ENCODE peak calls at places on chromosomes 11 and 22, in four cellular contexts. One of them, this sample, is unnamed.

GRCh38 chr11:46370253-46370652 is 11.2 kb upstream of the MDK start:
- DNase-seq in WTC11: no peak
- DNase-seq in K562: no peak
- DNase-seq in HepG2: no peak
- DNase-seq in this sample: no peak

GRCh38 chr11:76602431-76602861 is 68.1 kb downstream of the LRRC32 start:
- DNase-seq in WTC11: no peak
- DNase-seq in HepG2: no peak
- DNase-seq in K562: no peak
- DNase-seq in this sample: no peak

GRCh38 chr11:76151561-76152085 is 54.7 kb downstream of the WNT11 start:
- DNase-seq in K562: no peak
- DNase-seq in WTC11: no peak
- DNase-seq in HepG2: no peak
- DNase-seq in this sample: no peak

GRCh38 chr11:47470671-47471070 is 21.7 kb upstream of the RAPSN start:
- DNase-seq in K562: no peak
- DNase-seq in WTC11: no peak
- DNase-seq in HepG2: no peak
- DNase-seq in this sample: no peak

GRCh38 chr11:19980388-19980787 is 179.9 kb downstream of the DBX1 start:
- DNase-seq in K562: no peak
- DNase-seq in WTC11: no peak
- DNase-seq in HepG2: no peak
- DNase-seq in this sample: no peak

GRCh38 chr22:28930357-28931007 is 47.1 kb downstream of the ZNRF3 start:
- DNase-seq in WTC11: no peak
- DNase-seq in HepG2: no peak
- DNase-seq in K562: no peak
- DNase-seq in this sample: no peak

GRCh38 chr11:94504689-94505293 is 7.5 kb upstream of the C11orf97 start:
- DNase-seq in WTC11: no peak
- DNase-seq in HepG2: peak
- DNase-seq in K562: peak
- DNase-seq in this sample: peak

GRCh38 chr11:75236062-75236461 is 4.5 kb upstream of the TPBGL start:
- DNase-seq in HepG2: no peak
- DNase-seq in WTC11: peak
- DNase-seq in K562: no peak
- DNase-seq in this sample: no peak

GRCh38 chr11:12794556-12795230 is 120.5 kb downstream of the TEAD1 start:
- DNase-seq in HepG2: no peak
- DNase-seq in K562: no peak
- DNase-seq in WTC11: no peak
- DNase-seq in this sample: no peak

GRCh38 chr11:23318670-23319069 is 458.4 kb upstream of the CCDC179 start:
- DNase-seq in HepG2: no peak
- DNase-seq in K562: no peak
- DNase-seq in WTC11: no peak
- DNase-seq in this sample: no peak

GRCh38 chr22:24989541-24989951 is 37.0 kb downstream of the KIAA1671 start:
- DNase-seq in HepG2: no peak
- DNase-seq in K562: no peak
- DNase-seq in WTC11: no peak
- DNase-seq in this sample: no peak

GRCh38 chr22:50209893-50210292 is 9.1 kb downstream of the SELENOO start:
- DNase-seq in WTC11: peak
- DNase-seq in HepG2: peak
- DNase-seq in K562: peak
- DNase-seq in this sample: peak

GRCh38 chr11:70669871-70670683 is 271.7 kb downstream of the CTTN start:
- DNase-seq in K562: no peak
- DNase-seq in WTC11: no peak
- DNase-seq in HepG2: no peak
- DNase-seq in this sample: no peak

GRCh38 chr11:70668204-70669202 is 270.2 kb downstream of the CTTN start:
- DNase-seq in WTC11: no peak
- DNase-seq in K562: no peak
- DNase-seq in HepG2: no peak
- DNase-seq in this sample: no peak

GRCh38 chr11:70669281-70669680 is 271.0 kb downstream of the CTTN start:
- DNase-seq in HepG2: no peak
- DNase-seq in K562: no peak
- DNase-seq in WTC11: no peak
- DNase-seq in this sample: no peak

GRCh38 chr11:70666336-70666735 is 268.0 kb downstream of the CTTN start:
- DNase-seq in K562: no peak
- DNase-seq in WTC11: no peak
- DNase-seq in HepG2: no peak
- DNase-seq in this sample: no peak

GRCh38 chr11:70667767-70668166 is 269.4 kb downstream of the CTTN start:
- DNase-seq in K562: no peak
- DNase-seq in HepG2: peak
- DNase-seq in WTC11: no peak
- DNase-seq in this sample: no peak
- TF ChIP-seq SP1 in K562: no peak
- TF ChIP-seq SP1 in HepG2: no peak
- TF ChIP-seq SP1 in WTC11: no peak
- TF ChIP-seq SP1 in this sample: no peak

GRCh38 chr11:74141908-74142307 is 28.9 kb downstream of the C2CD3 start:
- DNase-seq in WTC11: no peak
- DNase-seq in K562: no peak
- DNase-seq in HepG2: no peak
- DNase-seq in this sample: no peak

GRCh38 chr11:74141274-74141695 is 29.5 kb downstream of the C2CD3 start:
- DNase-seq in HepG2: peak
- DNase-seq in K562: no peak
- DNase-seq in WTC11: peak
- DNase-seq in this sample: no peak

GRCh38 chr11:74138021-74138420 is 32.8 kb downstream of the C2CD3 start:
- DNase-seq in K562: no peak
- DNase-seq in WTC11: no peak
- DNase-seq in HepG2: no peak
- DNase-seq in this sample: no peak

GRCh38 chr11:74138572-74138971 is 32.2 kb downstream of the C2CD3 start:
- DNase-seq in HepG2: peak
- DNase-seq in WTC11: no peak
- DNase-seq in K562: peak
- DNase-seq in this sample: no peak

GRCh38 chr11:74139151-74139918 is 31.5 kb downstream of the C2CD3 start:
- DNase-seq in K562: no peak
- DNase-seq in HepG2: no peak
- DNase-seq in WTC11: no peak
- DNase-seq in this sample: no peak
- TF ChIP-seq ELF4 in K562: no peak
- TF ChIP-seq ELF4 in HepG2: no peak
- TF ChIP-seq ELF4 in WTC11: no peak
- TF ChIP-seq ELF4 in this sample: no peak

DNA sequence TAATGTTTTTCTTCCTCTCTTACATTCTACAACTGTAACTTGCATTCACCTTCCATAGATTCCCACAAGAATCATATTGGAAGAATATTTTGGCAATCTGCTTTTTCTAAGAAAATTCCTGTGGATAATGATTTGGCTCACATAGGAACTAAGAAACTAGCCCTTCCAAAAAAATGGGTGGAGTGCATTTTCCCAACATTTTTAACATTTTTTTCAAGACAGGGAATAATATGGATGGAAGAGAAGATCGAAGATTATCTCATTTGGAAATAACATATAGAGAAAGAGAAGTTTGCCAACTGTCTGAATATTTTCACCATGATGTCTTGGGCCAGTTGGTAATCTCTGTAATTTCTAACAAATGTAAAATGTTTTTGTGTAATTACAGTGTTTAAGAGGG is 256.8 kb upstream of the POU2AF2 start:
- DNase-seq in K562: no peak
- DNase-seq in HepG2: no peak
- DNase-seq in WTC11: no peak
- DNase-seq in this sample: no peak
- TF ChIP-seq SP1 in K562: no peak
- TF ChIP-seq SP1 in HepG2: no peak
- TF ChIP-seq SP1 in WTC11: no peak
- TF ChIP-seq SP1 in this sample: no peak

DNA sequence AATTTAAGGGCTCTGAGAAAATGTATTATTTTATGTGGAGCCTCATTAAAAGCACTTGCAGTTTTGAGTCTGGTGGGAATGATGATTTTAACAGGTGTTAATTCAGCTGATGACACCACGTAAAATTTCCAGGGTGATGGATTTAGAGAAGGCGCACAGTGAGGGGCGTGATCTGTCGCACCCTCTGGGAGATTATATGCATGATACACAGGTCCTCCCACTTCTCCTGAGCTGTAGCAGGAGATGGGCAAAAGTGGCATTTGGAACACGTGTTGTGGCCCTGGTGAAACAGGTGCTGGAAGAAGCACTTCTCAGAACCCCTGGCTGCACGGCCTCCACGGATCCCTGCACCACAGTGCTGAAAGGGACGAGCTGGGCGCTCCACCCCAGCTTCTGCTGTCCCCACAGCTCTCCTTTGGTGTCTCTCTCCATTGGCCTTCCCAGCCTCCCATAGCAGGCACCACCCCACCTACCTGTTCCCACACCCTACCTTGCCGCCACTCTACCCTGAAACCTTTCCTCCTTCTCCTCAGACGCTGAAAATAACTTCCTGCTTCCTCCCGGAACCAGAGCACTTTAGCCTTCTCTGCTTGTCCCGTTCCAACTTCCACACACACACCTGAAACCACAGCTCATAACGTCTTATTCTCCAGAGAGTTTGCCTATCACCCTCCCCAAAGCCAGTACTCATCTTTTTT is 6.9 kb upstream of the SORL1 start:
- DNase-seq in K562: no peak
- DNase-seq in HepG2: no peak
- DNase-seq in WTC11: no peak
- DNase-seq in this sample: no peak
- TF ChIP-seq ELF4 in K562: no peak
- TF ChIP-seq ELF4 in HepG2: no peak
- TF ChIP-seq ELF4 in WTC11: no peak
- TF ChIP-seq ELF4 in this sample: no peak